ENCODE peak calls at places on chromosome 13, in seven cellular contexts. Q is uterus; Y is bronchial epithelial cell; F is IMR-90; T is CD8-positive, alpha-beta T cell; J is heart right ventricle; K is fibroblast of lung. I is an unnamed sample.

GRCh38 chr13:41995946-41996345 is 35.0 kb upstream of the VWA8 start:
- DNase-seq in Q (no peak), Y (peak; percentile 92), F (peak; percentile 75), T (no peak), J (no peak), K (peak; percentile 21), I (peak; percentile 16)

GRCh38 chr13:109779876-109780516 is 6.4 kb downstream of the IRS2 start:
- DNase-seq in Q (no peak), Y (no peak), F (no peak), T (no peak), J (no peak), K (no peak), I (no peak)

GRCh38 chr13:102571075-102571474 is 25.7 kb upstream of the TPP2 start:
- DNase-seq in Q (no peak), Y (no peak), F (no peak), T (no peak), J (no peak), K (no peak), I (no peak)

GRCh38 chr13:32045963-32046785 is 14.6 kb downstream of the FRY start:
- DNase-seq in Q (peak; percentile 44), Y (peak; percentile 16), F (peak; percentile 56), T (no peak), J (no peak), K (peak; percentile 67), I (peak; percentile 71)

GRCh38 chr13:84553252-84553651 is 671.0 kb upstream of the SLITRK1 start:
- DNase-seq in Q (no peak), Y (peak; percentile 16), F (no peak), T (no peak), J (no peak), K (no peak), I (no peak)

GRCh38 chr13:45142440-45143345 is 22.4 kb downstream of the GTF2F2 start:
- DNase-seq in Q (no peak), Y (peak; percentile 44), F (peak; percentile 54), T (no peak), J (no peak), K (peak; percentile 17), I (peak; percentile 70)

GRCh38 chr13:73521291-73521626 is 462.5 kb downstream of the KLF5 start:
- DNase-seq in Q (no peak), Y (no peak), F (no peak), T (no peak), J (no peak), K (no peak), I (no peak)

GRCh38 chr13:25247345-25247744 is 39.9 kb downstream of the MTMR6 start:
- DNase-seq in Q (no peak), Y (no peak), F (no peak), T (no peak), J (no peak), K (no peak), I (no peak)

GRCh38 chr13:36475468-36475867 is 43.2 kb downstream of the CCNA1 start:
- DNase-seq in Q (no peak), Y (peak; percentile 58), F (no peak), T (no peak), J (no peak), K (peak; percentile 2), I (peak; percentile 17)

GRCh38 chr13:48731957-48732569 is 78.3 kb downstream of the CYSLTR2 start:
- DNase-seq in Q (no peak), Y (no peak), F (no peak), T (peak; percentile 62), J (peak; percentile 46), K (no peak), I (peak; percentile 42)

GRCh38 chr13:32838985-32839384 is 177.2 kb upstream of the KL start:
- DNase-seq in Q (no peak), Y (no peak), F (peak; percentile 59), T (no peak), J (no peak), K (peak; percentile 72), I (peak; percentile 28)

GRCh38 chr13:31629085-31629785 is 110.1 kb upstream of the RXFP2 start:
- DNase-seq in Q (no peak), Y (no peak), F (peak; percentile 40), T (no peak), J (no peak), K (peak; percentile 27), I (no peak)

GRCh38 chr13:99967884-99968520 is 3.6 kb downstream of the ZIC5 start:
- DNase-seq in Q (no peak), Y (no peak), F (no peak), T (no peak), J (no peak), K (no peak), I (no peak)

GRCh38 chr13:65292488-65292901 is 1937.6 kb downstream of the PCDH9 start:
- DNase-seq in Q (no peak), Y (peak; percentile 9), F (peak; percentile 86), T (no peak), J (no peak), K (peak; percentile 84), I (peak; percentile 0)

GRCh38 chr13:102091231-102091630 is 310.6 kb downstream of the FGF14 start:
- DNase-seq in Q (no peak), Y (peak; percentile 25), F (no peak), T (no peak), J (no peak), K (no peak), I (no peak)

GRCh38 chr13:43127103-43127817 is 103.9 kb downstream of the DNAJC15 start:
- DNase-seq in Q (no peak), Y (no peak), F (no peak), T (no peak), J (peak; percentile 16), K (no peak), I (no peak)

GRCh38 chr13:43129511-43130130 is 106.2 kb downstream of the DNAJC15 start:
- DNase-seq in Q (no peak), Y (no peak), F (no peak), T (no peak), J (no peak), K (no peak), I (peak; percentile 17)

GRCh38 chr13:43127827-43128226 is 104.4 kb downstream of the DNAJC15 start:
- DNase-seq in Q (no peak), Y (no peak), F (no peak), T (no peak), J (no peak), K (no peak), I (no peak)

GRCh38 chr13:43129021-43129420 is 105.6 kb downstream of the DNAJC15 start:
- DNase-seq in Q (no peak), Y (no peak), F (no peak), T (no peak), J (no peak), K (no peak), I (peak; percentile 50)

GRCh38 chr13:43128504-43128929 is 105.1 kb downstream of the DNAJC15 start:
- DNase-seq in Q (peak; percentile 22), Y (no peak), F (no peak), T (no peak), J (peak; percentile 24), K (peak; percentile 21), I (peak; percentile 38)
- H3K4me3 ChIP-seq in Q (no peak overlapping the region), Y (no peak overlapping the region), F (no peak overlapping the region), T (no peak overlapping the region), J (no peak overlapping the region), K (no peak overlapping the region), I (peak overlapping the region; percentile 24)

GRCh38 chr13:30552567-30552966 is 65.2 kb upstream of the USPL1 start:
- DNase-seq in Q (no peak), Y (no peak), F (no peak), T (no peak), J (no peak), K (no peak), I (no peak)

GRCh38 chr13:30545320-30545719 is 72.4 kb upstream of the USPL1 start:
- DNase-seq in Q (no peak), Y (no peak), F (no peak), T (no peak), J (no peak), K (no peak), I (no peak)

DNA sequence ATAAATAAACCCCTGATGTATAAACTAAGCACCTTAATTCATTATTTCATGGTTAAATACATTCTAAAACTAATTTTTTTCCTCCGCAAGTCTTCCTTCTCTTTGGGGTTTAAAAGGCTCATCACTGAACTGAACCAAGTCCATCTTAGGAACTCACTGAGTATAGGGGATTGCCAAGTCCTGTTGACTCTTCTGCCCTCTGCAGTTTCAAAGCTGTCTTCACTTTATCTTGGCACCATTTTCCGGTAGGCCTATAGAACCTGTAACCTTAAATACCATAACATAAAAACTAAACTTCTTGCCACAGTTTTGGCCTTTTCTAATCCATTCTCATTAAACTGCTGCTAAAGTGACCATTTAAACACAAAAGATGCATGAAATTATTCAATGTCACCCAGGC is 66.5 kb upstream of the USPL1 start:
- DNase-seq in Q (no peak), Y (peak; percentile 47), F (peak; percentile 43), T (peak; percentile 11), J (no peak), K (peak; percentile 47), I (peak; percentile 56)
- TF ChIP-seq CTCF in Q (peak; percentile 28), Y (peak; percentile 48), F (peak; percentile 38), T (peak; percentile 33), J (peak; percentile 22), K (no peak), I (peak; percentile 57)

DNA sequence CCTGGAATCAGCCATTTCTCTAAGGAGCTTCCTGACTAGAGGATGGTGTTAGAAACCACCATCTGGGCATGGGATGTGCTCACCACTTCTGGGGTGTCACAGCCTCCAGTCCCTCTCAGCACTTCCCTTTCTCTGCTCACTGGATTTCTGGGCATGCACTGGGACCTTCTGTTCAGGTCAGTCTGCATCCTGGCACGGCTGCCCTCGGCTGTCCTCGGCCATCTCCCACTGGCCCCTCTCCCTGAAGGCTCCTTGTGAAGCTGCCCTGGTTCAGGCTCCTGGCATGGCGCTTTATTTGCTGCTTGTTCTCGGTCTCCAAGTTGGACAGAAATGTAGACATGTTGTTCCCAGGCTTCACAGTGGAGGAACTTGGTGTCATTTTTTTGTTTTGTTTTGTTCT is 60.0 kb downstream of the TEX29 start:
- DNase-seq in Q (no peak), Y (no peak), F (no peak), T (no peak), J (no peak), K (no peak), I (no peak)
- H3K4me3 ChIP-seq in Q (no peak overlapping the region), Y (no peak overlapping the region), F (no peak overlapping the region), T (no peak overlapping the region), J (no peak overlapping the region), K (no peak overlapping the region), I (no peak overlapping the region)

GRCh38 chr13:30025351-30025750 is 174.9 kb upstream of the UBL3 start:
- DNase-seq in Q (no peak), Y (no peak), F (no peak), T (no peak), J (no peak), K (no peak), I (no peak)

GRCh38 chr13:30027569-30028455 is 177.4 kb upstream of the UBL3 start:
- DNase-seq in Q (no peak), Y (no peak), F (peak; percentile 59), T (no peak), J (no peak), K (peak; percentile 36), I (no peak)

GRCh38 chr13:30026093-30026492 is 175.7 kb upstream of the UBL3 start:
- DNase-seq in Q (no peak), Y (no peak), F (peak; percentile 96), T (no peak), J (no peak), K (peak; percentile 68), I (no peak)

GRCh38 chr13:30030141-30030750 is 179.8 kb upstream of the UBL3 start:
- DNase-seq in Q (no peak), Y (no peak), F (no peak), T (no peak), J (no peak), K (no peak), I (peak; percentile 27)

DNA sequence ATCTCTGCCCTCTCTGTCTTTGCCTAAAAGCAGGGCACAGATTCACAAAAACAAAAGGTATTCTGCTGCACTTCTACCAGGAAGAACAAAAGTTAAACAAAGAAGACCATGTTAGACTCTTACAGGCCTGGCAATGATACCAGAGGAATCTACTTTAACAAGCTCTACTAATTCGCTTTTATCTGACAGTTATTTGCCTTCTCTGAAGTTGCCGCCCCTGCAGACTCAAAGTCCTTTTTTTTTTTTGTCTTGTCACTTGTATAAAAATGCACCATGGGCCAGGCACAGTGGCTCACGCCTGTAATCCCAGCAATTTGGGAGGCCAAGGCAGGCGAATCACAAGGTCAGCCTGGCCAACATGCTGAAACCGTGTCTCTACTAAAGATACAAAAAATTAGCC is 176.5 kb upstream of the UBL3 start:
- DNase-seq in Q (no peak), Y (no peak), F (no peak), T (no peak), J (no peak), K (no peak), I (no peak)
- TF ChIP-seq CTCF in Q (no peak), Y (no peak), F (no peak), T (no peak), J (no peak), K (no peak), I (no peak)

I was measured in fibroblast of villous mesenchyme.